ENCODE peak calls at places on chromosome 10, in four cellular contexts. One of them, this sample, is unnamed.

GRCh38 chr10:100506596-100507356 is 12.9 kb downstream of the SEC31B start:
- ATAC-seq in IMR-90: peak
- ATAC-seq in activated CD8-positive, alpha-beta T cell treated with anti-CD3 and anti-CD28 coated beads for 36 hours: peak
- ATAC-seq in Right ventricle myocardium inferior: no peak
- ATAC-seq in this sample: peak

GRCh38 chr10:1162481-1163203 is 106.5 kb downstream of the WDR37 start:
- ATAC-seq in activated CD8-positive, alpha-beta T cell treated with anti-CD3 and anti-CD28 coated beads for 36 hours: no peak
- ATAC-seq in Right ventricle myocardium inferior: no peak
- ATAC-seq in IMR-90: no peak
- ATAC-seq in this sample: no peak

GRCh38 chr10:26566525-26567348 is 128.6 kb downstream of the APBB1IP start:
- ATAC-seq in Right ventricle myocardium inferior: no peak
- ATAC-seq in IMR-90: no peak
- ATAC-seq in activated CD8-positive, alpha-beta T cell treated with anti-CD3 and anti-CD28 coated beads for 36 hours: no peak
- ATAC-seq in this sample: no peak

GRCh38 chr10:12405342-12406320 is 56.3 kb downstream of the CAMK1D start:
- ATAC-seq in IMR-90: peak
- ATAC-seq in Right ventricle myocardium inferior: peak
- ATAC-seq in activated CD8-positive, alpha-beta T cell treated with anti-CD3 and anti-CD28 coated beads for 36 hours: no peak
- ATAC-seq in this sample: no peak

GRCh38 chr10:75272896-75273295 is 37.1 kb upstream of the COMTD1 start:
- ATAC-seq in activated CD8-positive, alpha-beta T cell treated with anti-CD3 and anti-CD28 coated beads for 36 hours: no peak
- ATAC-seq in IMR-90: peak
- ATAC-seq in Right ventricle myocardium inferior: peak
- ATAC-seq in this sample: no peak

GRCh38 chr10:99368646-99369045 is 39.5 kb downstream of the CNNM1 start:
- ATAC-seq in Right ventricle myocardium inferior: no peak
- ATAC-seq in activated CD8-positive, alpha-beta T cell treated with anti-CD3 and anti-CD28 coated beads for 36 hours: no peak
- ATAC-seq in IMR-90: no peak
- ATAC-seq in this sample: no peak

GRCh38 chr10:124091646-124092269 is 1.6 kb downstream of the CHST15 start:
- ATAC-seq in Right ventricle myocardium inferior: peak
- ATAC-seq in activated CD8-positive, alpha-beta T cell treated with anti-CD3 and anti-CD28 coated beads for 36 hours: no peak
- ATAC-seq in IMR-90: no peak
- ATAC-seq in this sample: no peak

GRCh38 chr10:77636286-77636966 is 1.2 kb downstream of the KCNMA1 start:
- ATAC-seq in Right ventricle myocardium inferior: no peak
- ATAC-seq in IMR-90: no peak
- ATAC-seq in activated CD8-positive, alpha-beta T cell treated with anti-CD3 and anti-CD28 coated beads for 36 hours: no peak
- ATAC-seq in this sample: peak

GRCh38 chr10:77504870-77505257 is 132.7 kb downstream of the KCNMA1 start:
- ATAC-seq in Right ventricle myocardium inferior: no peak
- ATAC-seq in activated CD8-positive, alpha-beta T cell treated with anti-CD3 and anti-CD28 coated beads for 36 hours: peak
- ATAC-seq in IMR-90: no peak
- ATAC-seq in this sample: peak

GRCh38 chr10:110016037-110016436 is 8.3 kb downstream of the ADD3 start:
- ATAC-seq in activated CD8-positive, alpha-beta T cell treated with anti-CD3 and anti-CD28 coated beads for 36 hours: no peak
- ATAC-seq in Right ventricle myocardium inferior: peak
- ATAC-seq in IMR-90: no peak
- ATAC-seq in this sample: peak

GRCh38 chr10:73937333-73938020 is 26.5 kb downstream of the PLAU start:
- ATAC-seq in activated CD8-positive, alpha-beta T cell treated with anti-CD3 and anti-CD28 coated beads for 36 hours: no peak
- ATAC-seq in Right ventricle myocardium inferior: peak
- ATAC-seq in IMR-90: no peak
- ATAC-seq in this sample: no peak

GRCh38 chr10:13961096-13961495 is 369.6 kb downstream of the FRMD4A start:
- ATAC-seq in IMR-90: peak
- ATAC-seq in activated CD8-positive, alpha-beta T cell treated with anti-CD3 and anti-CD28 coated beads for 36 hours: no peak
- ATAC-seq in Right ventricle myocardium inferior: peak
- ATAC-seq in this sample: peak

GRCh38 chr10:116719712-116720111 is 22.7 kb downstream of the HSPA12A start:
- ATAC-seq in activated CD8-positive, alpha-beta T cell treated with anti-CD3 and anti-CD28 coated beads for 36 hours: no peak
- ATAC-seq in Right ventricle myocardium inferior: no peak
- ATAC-seq in IMR-90: no peak
- ATAC-seq in this sample: no peak

GRCh38 chr10:100963826-100964225 is 5.5 kb upstream of the SEMA4G start:
- ATAC-seq in IMR-90: no peak
- ATAC-seq in activated CD8-positive, alpha-beta T cell treated with anti-CD3 and anti-CD28 coated beads for 36 hours: no peak
- ATAC-seq in Right ventricle myocardium inferior: no peak
- ATAC-seq in this sample: no peak

GRCh38 chr10:26156019-26156418 is 60.6 kb upstream of the GAD2 start:
- ATAC-seq in IMR-90: no peak
- ATAC-seq in Right ventricle myocardium inferior: no peak
- ATAC-seq in activated CD8-positive, alpha-beta T cell treated with anti-CD3 and anti-CD28 coated beads for 36 hours: no peak
- ATAC-seq in this sample: no peak

GRCh38 chr10:84824525-84824924 is 496.1 kb downstream of the CCSER2 start:
- ATAC-seq in activated CD8-positive, alpha-beta T cell treated with anti-CD3 and anti-CD28 coated beads for 36 hours: no peak
- ATAC-seq in Right ventricle myocardium inferior: no peak
- ATAC-seq in IMR-90: no peak
- ATAC-seq in this sample: no peak

GRCh38 chr10:113326160-113327111 is 226.4 kb upstream of the HABP2 start:
- ATAC-seq in IMR-90: peak
- ATAC-seq in Right ventricle myocardium inferior: peak
- ATAC-seq in activated CD8-positive, alpha-beta T cell treated with anti-CD3 and anti-CD28 coated beads for 36 hours: peak
- ATAC-seq in this sample: peak

GRCh38 chr10:101003639-101004206 is 4.1 kb downstream of the LZTS2 start:
- ATAC-seq in Right ventricle myocardium inferior: no peak
- ATAC-seq in activated CD8-positive, alpha-beta T cell treated with anti-CD3 and anti-CD28 coated beads for 36 hours: no peak
- ATAC-seq in IMR-90: no peak
- ATAC-seq in this sample: no peak

GRCh38 chr10:129438024-129438423 is 29.0 kb upstream of the MGMT start:
- ATAC-seq in activated CD8-positive, alpha-beta T cell treated with anti-CD3 and anti-CD28 coated beads for 36 hours: no peak
- ATAC-seq in IMR-90: no peak
- ATAC-seq in Right ventricle myocardium inferior: no peak
- ATAC-seq in this sample: no peak

GRCh38 chr10:86960863-86961434 is 2.5 kb downstream of the SNCG start:
- ATAC-seq in Right ventricle myocardium inferior: no peak
- ATAC-seq in activated CD8-positive, alpha-beta T cell treated with anti-CD3 and anti-CD28 coated beads for 36 hours: no peak
- ATAC-seq in IMR-90: no peak
- ATAC-seq in this sample: no peak

GRCh38 chr10:88960854-88961253 is 8.3 kb upstream of the ACTA2 start:
- ATAC-seq in Right ventricle myocardium inferior: no peak
- ATAC-seq in activated CD8-positive, alpha-beta T cell treated with anti-CD3 and anti-CD28 coated beads for 36 hours: peak
- ATAC-seq in IMR-90: peak
- ATAC-seq in this sample: no peak

GRCh38 chr10:78757542-78757941 is 311.2 kb upstream of the ZMIZ1 start:
- ATAC-seq in Right ventricle myocardium inferior: peak
- ATAC-seq in IMR-90: peak
- ATAC-seq in activated CD8-positive, alpha-beta T cell treated with anti-CD3 and anti-CD28 coated beads for 36 hours: no peak
- ATAC-seq in this sample: peak

GRCh38 chr10:93980486-93980885 is 13.2 kb upstream of the PLCE1 start:
- ATAC-seq in IMR-90: no peak
- ATAC-seq in activated CD8-positive, alpha-beta T cell treated with anti-CD3 and anti-CD28 coated beads for 36 hours: no peak
- ATAC-seq in Right ventricle myocardium inferior: no peak
- ATAC-seq in this sample: no peak

GRCh38 chr10:73591935-73592699 is 975 bp upstream of the USP54 start:
- ATAC-seq in Right ventricle myocardium inferior: peak
- ATAC-seq in activated CD8-positive, alpha-beta T cell treated with anti-CD3 and anti-CD28 coated beads for 36 hours: peak
- ATAC-seq in IMR-90: peak
- ATAC-seq in this sample: peak

GRCh38 chr10:70270952-70271351 is 12.9 kb downstream of the NPFFR1 start:
- ATAC-seq in activated CD8-positive, alpha-beta T cell treated with anti-CD3 and anti-CD28 coated beads for 36 hours: peak
- ATAC-seq in IMR-90: no peak
- ATAC-seq in Right ventricle myocardium inferior: no peak
- ATAC-seq in this sample: no peak

This sample was measured in SK-N-SH treated with all-trans-retinoic acid at 6 μM for 48 hours.